ENCODE peak calls at places on chromosome 4, in ten cellular contexts. One of them, this sample, is unnamed.

GRCh38 chr4:19689511-19689910 is 562.2 kb upstream of the SLIT2 start:
- DNase-seq in ovary: no peak
- DNase-seq in stimulated activated CD4-positive, alpha-beta T cell treated with anti-CD3 and anti-CD28 coated beads, Interleukin-4, amount 100 ng/mL, for 4 hours: no peak
- DNase-seq in CD8-positive, alpha-beta T cell: no peak
- DNase-seq in iris pigment epithelial cell: peak
- DNase-seq in AG10803: peak
- DNase-seq in activated CD4-positive, alpha-beta T cell treated with anti-CD3 and anti-CD28 coated beads, Interleukin-2, amount 50 U/mL, for 48 hours: no peak
- DNase-seq in ureter: no peak
- DNase-seq in suprapubic skin: no peak
- DNase-seq in neural crest cell: no peak
- DNase-seq in this sample: no peak

GRCh38 chr4:149176019-149176418 is 639.6 kb downstream of the IQCM start:
- DNase-seq in ovary: no peak
- DNase-seq in stimulated activated CD4-positive, alpha-beta T cell treated with anti-CD3 and anti-CD28 coated beads, Interleukin-4, amount 100 ng/mL, for 4 hours: no peak
- DNase-seq in CD8-positive, alpha-beta T cell: no peak
- DNase-seq in iris pigment epithelial cell: peak
- DNase-seq in AG10803: no peak
- DNase-seq in activated CD4-positive, alpha-beta T cell treated with anti-CD3 and anti-CD28 coated beads, Interleukin-2, amount 50 U/mL, for 48 hours: no peak
- DNase-seq in ureter: no peak
- DNase-seq in suprapubic skin: no peak
- DNase-seq in neural crest cell: no peak
- DNase-seq in this sample: peak

GRCh38 chr4:27178066-27178465 is 317.4 kb downstream of the STIM2 start:
- DNase-seq in ovary: no peak
- DNase-seq in stimulated activated CD4-positive, alpha-beta T cell treated with anti-CD3 and anti-CD28 coated beads, Interleukin-4, amount 100 ng/mL, for 4 hours: no peak
- DNase-seq in CD8-positive, alpha-beta T cell: no peak
- DNase-seq in iris pigment epithelial cell: no peak
- DNase-seq in AG10803: peak
- DNase-seq in activated CD4-positive, alpha-beta T cell treated with anti-CD3 and anti-CD28 coated beads, Interleukin-2, amount 50 U/mL, for 48 hours: no peak
- DNase-seq in ureter: no peak
- DNase-seq in suprapubic skin: no peak
- DNase-seq in neural crest cell: no peak
- DNase-seq in this sample: no peak

GRCh38 chr4:134490863-134491262 is 289.3 kb upstream of the PABPC4L start:
- DNase-seq in ovary: no peak
- DNase-seq in stimulated activated CD4-positive, alpha-beta T cell treated with anti-CD3 and anti-CD28 coated beads, Interleukin-4, amount 100 ng/mL, for 4 hours: no peak
- DNase-seq in CD8-positive, alpha-beta T cell: no peak
- DNase-seq in iris pigment epithelial cell: peak
- DNase-seq in AG10803: no peak
- DNase-seq in activated CD4-positive, alpha-beta T cell treated with anti-CD3 and anti-CD28 coated beads, Interleukin-2, amount 50 U/mL, for 48 hours: no peak
- DNase-seq in ureter: no peak
- DNase-seq in suprapubic skin: no peak
- DNase-seq in neural crest cell: no peak
- DNase-seq in this sample: no peak

GRCh38 chr4:121726642-121727268 is 30.0 kb upstream of the ANXA5 start:
- DNase-seq in ovary: no peak
- DNase-seq in stimulated activated CD4-positive, alpha-beta T cell treated with anti-CD3 and anti-CD28 coated beads, Interleukin-4, amount 100 ng/mL, for 4 hours: no peak
- DNase-seq in CD8-positive, alpha-beta T cell: no peak
- DNase-seq in iris pigment epithelial cell: peak
- DNase-seq in AG10803: peak
- DNase-seq in activated CD4-positive, alpha-beta T cell treated with anti-CD3 and anti-CD28 coated beads, Interleukin-2, amount 50 U/mL, for 48 hours: peak
- DNase-seq in ureter: no peak
- DNase-seq in suprapubic skin: no peak
- DNase-seq in neural crest cell: no peak
- DNase-seq in this sample: no peak

GRCh38 chr4:173169428-173170209 is 1.0 kb downstream of the GALNT7 start:
- DNase-seq in ovary: peak
- DNase-seq in stimulated activated CD4-positive, alpha-beta T cell treated with anti-CD3 and anti-CD28 coated beads, Interleukin-4, amount 100 ng/mL, for 4 hours: peak
- DNase-seq in CD8-positive, alpha-beta T cell: peak
- DNase-seq in iris pigment epithelial cell: peak
- DNase-seq in AG10803: peak
- DNase-seq in activated CD4-positive, alpha-beta T cell treated with anti-CD3 and anti-CD28 coated beads, Interleukin-2, amount 50 U/mL, for 48 hours: peak
- DNase-seq in ureter: peak
- DNase-seq in suprapubic skin: peak
- DNase-seq in neural crest cell: peak
- DNase-seq in this sample: peak

GRCh38 chr4:123190176-123190575 is 206.4 kb upstream of the SPRY1 start:
- DNase-seq in ovary: no peak
- DNase-seq in stimulated activated CD4-positive, alpha-beta T cell treated with anti-CD3 and anti-CD28 coated beads, Interleukin-4, amount 100 ng/mL, for 4 hours: no peak
- DNase-seq in CD8-positive, alpha-beta T cell: no peak
- DNase-seq in iris pigment epithelial cell: no peak
- DNase-seq in AG10803: no peak
- DNase-seq in activated CD4-positive, alpha-beta T cell treated with anti-CD3 and anti-CD28 coated beads, Interleukin-2, amount 50 U/mL, for 48 hours: no peak
- DNase-seq in ureter: no peak
- DNase-seq in suprapubic skin: no peak
- DNase-seq in neural crest cell: no peak
- DNase-seq in this sample: no peak

GRCh38 chr4:39114436-39114835 is 52.4 kb downstream of the KLHL5 start:
- DNase-seq in ovary: no peak
- DNase-seq in stimulated activated CD4-positive, alpha-beta T cell treated with anti-CD3 and anti-CD28 coated beads, Interleukin-4, amount 100 ng/mL, for 4 hours: no peak
- DNase-seq in CD8-positive, alpha-beta T cell: no peak
- DNase-seq in iris pigment epithelial cell: peak
- DNase-seq in AG10803: no peak
- DNase-seq in activated CD4-positive, alpha-beta T cell treated with anti-CD3 and anti-CD28 coated beads, Interleukin-2, amount 50 U/mL, for 48 hours: no peak
- DNase-seq in ureter: no peak
- DNase-seq in suprapubic skin: no peak
- DNase-seq in neural crest cell: no peak
- DNase-seq in this sample: no peak

GRCh38 chr4:128871948-128872347 is 62.4 kb downstream of the JADE1 start:
- DNase-seq in ovary: no peak
- DNase-seq in stimulated activated CD4-positive, alpha-beta T cell treated with anti-CD3 and anti-CD28 coated beads, Interleukin-4, amount 100 ng/mL, for 4 hours: no peak
- DNase-seq in CD8-positive, alpha-beta T cell: no peak
- DNase-seq in iris pigment epithelial cell: peak
- DNase-seq in AG10803: peak
- DNase-seq in activated CD4-positive, alpha-beta T cell treated with anti-CD3 and anti-CD28 coated beads, Interleukin-2, amount 50 U/mL, for 48 hours: no peak
- DNase-seq in ureter: no peak
- DNase-seq in suprapubic skin: no peak
- DNase-seq in neural crest cell: no peak
- DNase-seq in this sample: no peak